ENCODE peak calls at places on chromosomes 5 and 9, in eight cellular contexts. O is GM12865, H is AG04449, F is cardiac muscle cell, U is epithelial cell of esophagus, I is heart right ventricle, A is neural crest cell, E is RWPE1. X is an unnamed sample.

GRCh38 chr5:1130218-1130946 is 18.5 kb upstream of the SLC12A7 start:
- DNase-seq in O (no peak), H (no peak), F (no peak), U (no peak), I (no peak), A (no peak), E (peak; percentile 24), X (no peak)

GRCh38 chr5:57319633-57320032 is 145.8 kb downstream of the GPBP1 start:
- DNase-seq in O (no peak), H (no peak), F (no peak), U (no peak), I (no peak), A (no peak), E (no peak), X (no peak)

GRCh38 chr9:88980732-88981336 is 10.4 kb upstream of the S1PR3 start:
- DNase-seq in O (no peak), H (peak; percentile 59), F (no peak), U (no peak), I (no peak), A (no peak), E (no peak), X (peak; percentile 87)

GRCh38 chr5:174176511-174176910 is 131.0 kb downstream of the NSG2 start:
- DNase-seq in O (no peak), H (no peak), F (peak; percentile 25), U (no peak), I (no peak), A (no peak), E (no peak), X (no peak)

GRCh38 chr5:33594006-33594405 is 153.2 kb downstream of the TARS1 start:
- DNase-seq in O (no peak), H (no peak), F (peak; percentile 18), U (no peak), I (no peak), A (no peak), E (no peak), X (no peak)

GRCh38 chr5:138972230-138972629 is 97.1 kb upstream of the LRRTM2 start:
- DNase-seq in O (no peak), H (no peak), F (no peak), U (no peak), I (no peak), A (no peak), E (no peak), X (no peak)

GRCh38 chr9:64773491-64773931 is 511.5 kb downstream of the FOXD4L5 start:
- DNase-seq in O (peak; percentile 0), H (no peak), F (peak; percentile 5), U (no peak), I (peak; percentile 7), A (no peak), E (no peak), X (no peak)

GRCh38 chr5:168311061-168311566 is 19.7 kb downstream of the WWC1 start:
- DNase-seq in O (no peak), H (no peak), F (no peak), U (no peak), I (no peak), A (no peak), E (no peak), X (no peak)

GRCh38 chr5:66343370-66344071 is 199.4 kb downstream of the SREK1 start:
- DNase-seq in O (no peak), H (no peak), F (no peak), U (no peak), I (no peak), A (no peak), E (no peak), X (no peak)

GRCh38 chr5:177147239-177147638 is 13.7 kb downstream of the NSD1 start:
- DNase-seq in O (no peak), H (no peak), F (peak; percentile 22), U (no peak), I (no peak), A (no peak), E (no peak), X (no peak)

GRCh38 chr5:116494784-116495480 is 79.7 kb downstream of the SEMA6A start:
- DNase-seq in O (no peak), H (no peak), F (no peak), U (peak; percentile 70), I (no peak), A (no peak), E (no peak), X (no peak)

GRCh38 chr9:12693141-12693540 is at the start of gene TYRP1:
- DNase-seq in O (no peak), H (no peak), F (no peak), U (no peak), I (no peak), A (no peak), E (no peak), X (no peak)

GRCh38 chr5:143843461-143843860 is 31.5 kb downstream of the HMHB1 start:
- DNase-seq in O (no peak), H (no peak), F (no peak), U (no peak), I (no peak), A (no peak), E (no peak), X (no peak)

GRCh38 chr5:180606215-180606785 is 15.0 kb upstream of the SCGB3A1 start:
- DNase-seq in O (no peak), H (no peak), F (no peak), U (no peak), I (peak; percentile 5), A (no peak), E (no peak), X (no peak)

GRCh38 chr5:95530441-95530840 is 24.3 kb downstream of the SKIC3 start:
- DNase-seq in O (no peak), H (peak; percentile 80), F (peak; percentile 72), U (peak; percentile 84), I (no peak), A (no peak), E (peak; percentile 10), X (no peak)

GRCh38 chr5:36658016-36658415 is 51.6 kb downstream of the SLC1A3 start:
- DNase-seq in O (no peak), H (no peak), F (peak; percentile 60), U (no peak), I (no peak), A (no peak), E (peak; percentile 11), X (no peak)

GRCh38 chr5:90161399-90161798 is 248.2 kb downstream of the CETN3 start:
- DNase-seq in O (peak; percentile 62), H (no peak), F (peak; percentile 96), U (peak; percentile 61), I (peak; percentile 39), A (peak; percentile 23), E (peak; percentile 30), X (no peak)

GRCh38 chr5:56164371-56164770 is 68.8 kb downstream of the ANKRD55 start:
- DNase-seq in O (no peak), H (no peak), F (peak; percentile 75), U (no peak), I (no peak), A (peak; percentile 13), E (no peak), X (no peak)

GRCh38 chr5:67153292-67153691 is 43.3 kb downstream of the CD180 start:
- DNase-seq in O (no peak), H (no peak), F (no peak), U (no peak), I (no peak), A (no peak), E (no peak), X (no peak)

GRCh38 chr5:33375900-33376299 is 64.9 kb upstream of the TARS1 start:
- DNase-seq in O (no peak), H (no peak), F (no peak), U (no peak), I (no peak), A (no peak), E (no peak), X (no peak)

GRCh38 chr5:1896602-1897376 is 14.1 kb upstream of the IRX4 start:
- DNase-seq in O (no peak), H (no peak), F (no peak), U (no peak), I (no peak), A (no peak), E (no peak), X (no peak)

GRCh38 chr9:111001471-111001870 is 36.8 kb downstream of the LPAR1 start:
- DNase-seq in O (no peak), H (no peak), F (no peak), U (no peak), I (no peak), A (no peak), E (no peak), X (no peak)

GRCh38 chr9:111000202-111000601 is 38.1 kb downstream of the LPAR1 start:
- DNase-seq in O (no peak), H (no peak), F (no peak), U (no peak), I (no peak), A (no peak), E (no peak), X (no peak)

GRCh38 chr9:111008148-111009075 is 29.9 kb downstream of the LPAR1 start:
- DNase-seq in O (no peak), H (no peak), F (no peak), U (no peak), I (no peak), A (no peak), E (no peak), X (no peak)

GRCh38 chr9:111003182-111003581 is 35.1 kb downstream of the LPAR1 start:
- DNase-seq in O (no peak), H (no peak), F (no peak), U (no peak), I (no peak), A (no peak), E (no peak), X (no peak)

GRCh38 chr9:111005711-111006482 is 32.4 kb downstream of the LPAR1 start:
- DNase-seq in O (no peak), H (no peak), F (peak; percentile 58), U (no peak), I (no peak), A (no peak), E (no peak), X (peak; percentile 40)
- TF ChIP-seq CTCF in O (no peak), H (no peak), F (no peak), U (no peak), I (no peak), A (no peak), E (no peak), X (no peak)

DNA sequence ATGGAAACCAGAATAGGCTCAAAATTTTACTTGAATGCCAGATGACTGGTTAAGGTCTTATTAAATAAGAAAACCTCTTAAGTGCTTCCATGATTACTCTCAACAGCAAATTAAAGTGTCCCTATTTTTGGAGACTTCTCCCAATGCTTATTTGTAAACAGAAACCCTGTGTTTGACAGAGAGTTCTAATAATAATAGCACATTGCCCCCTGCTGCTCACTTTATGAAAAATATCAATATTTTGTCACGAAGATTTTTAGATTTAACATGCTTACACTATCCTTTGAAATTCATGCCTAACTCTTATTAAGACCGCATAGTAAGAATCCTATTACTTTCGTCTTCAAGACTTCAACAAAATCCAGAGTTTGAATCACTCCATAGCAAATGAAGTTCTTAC is 75.4 kb upstream of the PRRC1 start:
- DNase-seq in O (peak; percentile 9), H (no peak), F (peak; percentile 36), U (peak; percentile 7), I (no peak), A (no peak), E (peak; percentile 31), X (no peak)
- TF ChIP-seq CTCF in O (peak; percentile 3), H (no peak), F (peak; percentile 23), U (no peak), I (no peak), A (peak; percentile 60), E (no peak), X (no peak)

GRCh38 chr9:121227867-121228266 is 26.2 kb upstream of the RAB14 start:
- DNase-seq in O (no peak), H (no peak), F (no peak), U (no peak), I (no peak), A (no peak), E (no peak), X (no peak)
- TF ChIP-seq CTCF in O (no peak), H (no peak), F (no peak), U (no peak), I (no peak), A (no peak), E (no peak), X (no peak)

GRCh38 chr5:134526483-134527155 is 1.1 kb downstream of the JADE2 start:
- DNase-seq in O (peak; percentile 83), H (no peak), F (peak; percentile 38), U (peak; percentile 32), I (peak; percentile 84), A (peak; percentile 57), E (peak; percentile 79), X (no peak)
- TF ChIP-seq CTCF in O (peak; percentile 43), H (peak; percentile 16), F (peak; percentile 39), U (peak; percentile 30), I (peak; percentile 59), A (peak; percentile 63), E (no peak), X (peak; percentile 14)

X was measured in AG09319.